ENCODE peak calls at places on chromosomes 12 and 14, in eight cellular contexts. One of them, this sample, is unnamed.

GRCh38 chr12:94615284-94616216 is 34.8 kb downstream of the TMCC3 start:
- DNase-seq in bronchial epithelial cell: peak; percentile 93
- DNase-seq in heart right ventricle: peak; percentile 45
- DNase-seq in uterus: no peak
- DNase-seq in fibroblast of lung: peak; percentile 69
- DNase-seq in IMR-90: peak; percentile 45
- DNase-seq in neural progenitor cell: no peak
- DNase-seq in heart left ventricle: peak; percentile 36
- DNase-seq in this sample: no peak

GRCh38 chr12:11726659-11727058 is 77.2 kb downstream of the ETV6 start:
- DNase-seq in heart right ventricle: no peak
- DNase-seq in bronchial epithelial cell: no peak
- DNase-seq in uterus: no peak
- DNase-seq in IMR-90: no peak
- DNase-seq in heart left ventricle: no peak
- DNase-seq in fibroblast of lung: no peak
- DNase-seq in neural progenitor cell: no peak
- DNase-seq in this sample: no peak

GRCh38 chr12:8630131-8630530 is 17.5 kb upstream of the AICDA start:
- DNase-seq in heart right ventricle: no peak
- DNase-seq in heart left ventricle: no peak
- DNase-seq in IMR-90: no peak
- DNase-seq in bronchial epithelial cell: no peak
- DNase-seq in fibroblast of lung: no peak
- DNase-seq in uterus: no peak
- DNase-seq in neural progenitor cell: no peak
- DNase-seq in this sample: no peak

GRCh38 chr14:99889268-99889667 is 96.1 kb downstream of the EML1 start:
- DNase-seq in bronchial epithelial cell: no peak
- DNase-seq in IMR-90: no peak
- DNase-seq in fibroblast of lung: no peak
- DNase-seq in heart left ventricle: no peak
- DNase-seq in heart right ventricle: no peak
- DNase-seq in neural progenitor cell: peak; percentile 87
- DNase-seq in uterus: no peak
- DNase-seq in this sample: no peak

GRCh38 chr12:43937947-43938346 is 102.1 kb downstream of the TMEM117 start:
- DNase-seq in heart left ventricle: no peak
- DNase-seq in IMR-90: peak; percentile 25
- DNase-seq in uterus: no peak
- DNase-seq in bronchial epithelial cell: peak; percentile 7
- DNase-seq in heart right ventricle: no peak
- DNase-seq in fibroblast of lung: peak; percentile 17
- DNase-seq in neural progenitor cell: no peak
- DNase-seq in this sample: no peak

GRCh38 chr12:52946797-52947547 is 1.9 kb upstream of the KRT18 start:
- DNase-seq in neural progenitor cell: no peak
- DNase-seq in fibroblast of lung: no peak
- DNase-seq in IMR-90: no peak
- DNase-seq in heart right ventricle: no peak
- DNase-seq in heart left ventricle: no peak
- DNase-seq in uterus: no peak
- DNase-seq in bronchial epithelial cell: peak; percentile 19
- DNase-seq in this sample: no peak

GRCh38 chr12:125860672-125861288 is 795.5 kb downstream of the AACS start:
- DNase-seq in heart right ventricle: no peak
- DNase-seq in IMR-90: no peak
- DNase-seq in uterus: no peak
- DNase-seq in bronchial epithelial cell: no peak
- DNase-seq in fibroblast of lung: no peak
- DNase-seq in neural progenitor cell: no peak
- DNase-seq in heart left ventricle: no peak
- DNase-seq in this sample: no peak

GRCh38 chr12:43028826-43029225 is 439.3 kb upstream of the PRICKLE1 start:
- DNase-seq in neural progenitor cell: no peak
- DNase-seq in heart right ventricle: no peak
- DNase-seq in fibroblast of lung: no peak
- DNase-seq in uterus: no peak
- DNase-seq in bronchial epithelial cell: no peak
- DNase-seq in IMR-90: peak; percentile 52
- DNase-seq in heart left ventricle: no peak
- DNase-seq in this sample: no peak

GRCh38 chr12:19388131-19388549 is 51.2 kb upstream of the AEBP2 start:
- DNase-seq in bronchial epithelial cell: no peak
- DNase-seq in fibroblast of lung: peak; percentile 36
- DNase-seq in heart left ventricle: no peak
- DNase-seq in neural progenitor cell: no peak
- DNase-seq in IMR-90: peak; percentile 39
- DNase-seq in uterus: peak; percentile 47
- DNase-seq in heart right ventricle: no peak
- DNase-seq in this sample: no peak

GRCh38 chr12:45587877-45588530 is 141.5 kb upstream of the ARID2 start:
- DNase-seq in fibroblast of lung: no peak
- DNase-seq in bronchial epithelial cell: peak; percentile 8
- DNase-seq in IMR-90: no peak
- DNase-seq in uterus: no peak
- DNase-seq in heart right ventricle: no peak
- DNase-seq in heart left ventricle: no peak
- DNase-seq in neural progenitor cell: no peak
- DNase-seq in this sample: no peak

GRCh38 chr12:111406474-111407370 is 999 bp downstream of the SH2B3 start:
- DNase-seq in bronchial epithelial cell: no peak
- DNase-seq in neural progenitor cell: peak; percentile 37
- DNase-seq in heart right ventricle: peak; percentile 53
- DNase-seq in IMR-90: no peak
- DNase-seq in heart left ventricle: peak; percentile 66
- DNase-seq in uterus: no peak
- DNase-seq in fibroblast of lung: no peak
- DNase-seq in this sample: peak; percentile 62

GRCh38 chr12:56522486-56523193 is 1.0 kb downstream of the RBMS2 start:
- DNase-seq in uterus: no peak
- DNase-seq in IMR-90: peak; percentile 13
- DNase-seq in heart left ventricle: no peak
- DNase-seq in fibroblast of lung: no peak
- DNase-seq in neural progenitor cell: peak; percentile 30
- DNase-seq in heart right ventricle: no peak
- DNase-seq in bronchial epithelial cell: peak; percentile 39
- DNase-seq in this sample: no peak

GRCh38 chr12:92828565-92828964 is 100.5 kb downstream of the EEA1 start:
- DNase-seq in heart left ventricle: no peak
- DNase-seq in uterus: no peak
- DNase-seq in bronchial epithelial cell: no peak
- DNase-seq in fibroblast of lung: no peak
- DNase-seq in IMR-90: no peak
- DNase-seq in heart right ventricle: no peak
- DNase-seq in neural progenitor cell: no peak
- DNase-seq in this sample: no peak

GRCh38 chr12:130423991-130424857 is 86.5 kb downstream of the PIWIL1 start:
- DNase-seq in heart right ventricle: no peak
- DNase-seq in fibroblast of lung: no peak
- DNase-seq in neural progenitor cell: no peak
- DNase-seq in IMR-90: no peak
- DNase-seq in uterus: no peak
- DNase-seq in heart left ventricle: no peak
- DNase-seq in bronchial epithelial cell: no peak
- DNase-seq in this sample: no peak

GRCh38 chr12:57889541-57889989 is 43.0 kb upstream of the CTDSP2 start:
- DNase-seq in heart right ventricle: peak; percentile 76
- DNase-seq in fibroblast of lung: peak; percentile 99
- DNase-seq in neural progenitor cell: peak; percentile 34
- DNase-seq in uterus: peak; percentile 88
- DNase-seq in IMR-90: peak; percentile 93
- DNase-seq in bronchial epithelial cell: peak; percentile 81
- DNase-seq in heart left ventricle: peak; percentile 89
- DNase-seq in this sample: no peak

GRCh38 chr12:77032406-77032805 is 33.0 kb downstream of the E2F7 start:
- DNase-seq in neural progenitor cell: no peak
- DNase-seq in IMR-90: peak; percentile 54
- DNase-seq in uterus: no peak
- DNase-seq in heart right ventricle: no peak
- DNase-seq in bronchial epithelial cell: peak; percentile 95
- DNase-seq in heart left ventricle: no peak
- DNase-seq in fibroblast of lung: no peak
- DNase-seq in this sample: no peak

GRCh38 chr12:114885501-114885900 is 201.5 kb upstream of the TBX3 start:
- DNase-seq in uterus: no peak
- DNase-seq in bronchial epithelial cell: no peak
- DNase-seq in heart left ventricle: no peak
- DNase-seq in heart right ventricle: no peak
- DNase-seq in fibroblast of lung: no peak
- DNase-seq in IMR-90: no peak
- DNase-seq in neural progenitor cell: no peak
- DNase-seq in this sample: no peak

GRCh38 chr12:14884458-14884878 is 1.2 kb downstream of the MGP start:
- DNase-seq in heart right ventricle: peak; percentile 73
- DNase-seq in bronchial epithelial cell: peak; percentile 65
- DNase-seq in uterus: peak; percentile 89
- DNase-seq in fibroblast of lung: peak; percentile 83
- DNase-seq in IMR-90: peak; percentile 72
- DNase-seq in heart left ventricle: peak; percentile 85
- DNase-seq in neural progenitor cell: no peak
- DNase-seq in this sample: peak; percentile 46

GRCh38 chr14:100067971-100068959 is 3.0 kb downstream of the EVL start:
- DNase-seq in bronchial epithelial cell: peak; percentile 92
- DNase-seq in heart left ventricle: no peak
- DNase-seq in neural progenitor cell: no peak
- DNase-seq in heart right ventricle: peak; percentile 20
- DNase-seq in uterus: peak; percentile 28
- DNase-seq in IMR-90: peak; percentile 50
- DNase-seq in fibroblast of lung: no peak
- DNase-seq in this sample: peak; percentile 77

GRCh38 chr12:131794573-131794972 is 33.6 kb upstream of the MMP17 start:
- DNase-seq in fibroblast of lung: no peak
- DNase-seq in neural progenitor cell: no peak
- DNase-seq in bronchial epithelial cell: no peak
- DNase-seq in heart right ventricle: no peak
- DNase-seq in uterus: no peak
- DNase-seq in IMR-90: no peak
- DNase-seq in heart left ventricle: no peak
- DNase-seq in this sample: no peak
- H3K36me3 ChIP-seq in fibroblast of lung: peaks cover 11% of the 10 kb centered on the region
- H3K36me3 ChIP-seq in neural progenitor cell: no peaks in the 10 kb centered on the region
- H3K36me3 ChIP-seq in bronchial epithelial cell: peaks cover 18% of the 10 kb centered on the region
- H3K36me3 ChIP-seq in heart right ventricle: peaks cover 18% of the 10 kb centered on the region
- H3K36me3 ChIP-seq in uterus: no peaks in the 10 kb centered on the region
- H3K36me3 ChIP-seq in IMR-90: peaks cover 38% of the 10 kb centered on the region
- H3K36me3 ChIP-seq in heart left ventricle: peaks cover 19% of the 10 kb centered on the region
- H3K36me3 ChIP-seq in this sample: peaks cover 22% of the 10 kb centered on the region

GRCh38 chr14:92949496-92950192 is 26.7 kb downstream of the CHGA start:
- DNase-seq in bronchial epithelial cell: no peak
- DNase-seq in heart right ventricle: no peak
- DNase-seq in IMR-90: no peak
- DNase-seq in uterus: no peak
- DNase-seq in fibroblast of lung: no peak
- DNase-seq in heart left ventricle: no peak
- DNase-seq in neural progenitor cell: no peak
- DNase-seq in this sample: no peak
- TF ChIP-seq CTCF in bronchial epithelial cell: no peak
- TF ChIP-seq CTCF in heart right ventricle: no peak
- TF ChIP-seq CTCF in IMR-90: no peak
- TF ChIP-seq CTCF in uterus: no peak
- TF ChIP-seq CTCF in fibroblast of lung: no peak
- TF ChIP-seq CTCF in heart left ventricle: no peak
- TF ChIP-seq CTCF in neural progenitor cell: no peak
- TF ChIP-seq CTCF in this sample: no peak

GRCh38 chr12:132024758-132025157 is 75.0 kb downstream of the EP400 start:
- DNase-seq in neural progenitor cell: no peak
- DNase-seq in fibroblast of lung: no peak
- DNase-seq in bronchial epithelial cell: no peak
- DNase-seq in heart left ventricle: no peak
- DNase-seq in IMR-90: no peak
- DNase-seq in uterus: no peak
- DNase-seq in heart right ventricle: no peak
- DNase-seq in this sample: no peak

GRCh38 chr12:132021965-132022364 is 72.2 kb downstream of the EP400 start:
- DNase-seq in bronchial epithelial cell: no peak
- DNase-seq in fibroblast of lung: no peak
- DNase-seq in neural progenitor cell: no peak
- DNase-seq in heart right ventricle: no peak
- DNase-seq in heart left ventricle: no peak
- DNase-seq in IMR-90: no peak
- DNase-seq in uterus: no peak
- DNase-seq in this sample: no peak

GRCh38 chr12:132025526-132025925 is 75.8 kb downstream of the EP400 start:
- DNase-seq in heart right ventricle: no peak
- DNase-seq in bronchial epithelial cell: no peak
- DNase-seq in IMR-90: no peak
- DNase-seq in neural progenitor cell: no peak
- DNase-seq in uterus: no peak
- DNase-seq in heart left ventricle: no peak
- DNase-seq in fibroblast of lung: no peak
- DNase-seq in this sample: no peak

GRCh38 chr12:132021031-132021871 is 71.5 kb downstream of the EP400 start:
- DNase-seq in neural progenitor cell: no peak
- DNase-seq in uterus: no peak
- DNase-seq in bronchial epithelial cell: no peak
- DNase-seq in heart left ventricle: no peak
- DNase-seq in IMR-90: no peak
- DNase-seq in heart right ventricle: no peak
- DNase-seq in fibroblast of lung: no peak
- DNase-seq in this sample: no peak

GRCh38 chr12:132023658-132024057 is 73.9 kb downstream of the EP400 start:
- DNase-seq in uterus: no peak
- DNase-seq in heart left ventricle: peak; percentile 38
- DNase-seq in fibroblast of lung: no peak
- DNase-seq in neural progenitor cell: no peak
- DNase-seq in IMR-90: no peak
- DNase-seq in bronchial epithelial cell: no peak
- DNase-seq in heart right ventricle: peak; percentile 53
- DNase-seq in this sample: no peak
- H3K36me3 ChIP-seq in uterus: no peaks in the 10 kb centered on the region
- H3K36me3 ChIP-seq in heart left ventricle: peaks cover 64% of the 10 kb centered on the region
- H3K36me3 ChIP-seq in fibroblast of lung: peaks cover 26% of the 10 kb centered on the region
- H3K36me3 ChIP-seq in neural progenitor cell: peaks cover 6% of the 10 kb centered on the region
- H3K36me3 ChIP-seq in IMR-90: peaks cover 69% of the 10 kb centered on the region
- H3K36me3 ChIP-seq in bronchial epithelial cell: peaks cover 42% of the 10 kb centered on the region
- H3K36me3 ChIP-seq in heart right ventricle: no peaks in the 10 kb centered on the region
- H3K36me3 ChIP-seq in this sample: peaks cover 48% of the 10 kb centered on the region

GRCh38 chr14:101230851-101231550 is 327.5 kb upstream of the RTL1 start:
- DNase-seq in heart left ventricle: no peak
- DNase-seq in heart right ventricle: no peak
- DNase-seq in fibroblast of lung: no peak
- DNase-seq in IMR-90: no peak
- DNase-seq in neural progenitor cell: no peak
- DNase-seq in bronchial epithelial cell: no peak
- DNase-seq in uterus: no peak
- DNase-seq in this sample: no peak

GRCh38 chr14:101233391-101233790 is 327.9 kb upstream of the DIO3 start:
- DNase-seq in IMR-90: no peak
- DNase-seq in uterus: no peak
- DNase-seq in heart left ventricle: no peak
- DNase-seq in fibroblast of lung: no peak
- DNase-seq in heart right ventricle: no peak
- DNase-seq in neural progenitor cell: no peak
- DNase-seq in bronchial epithelial cell: no peak
- DNase-seq in this sample: no peak

GRCh38 chr14:101233016-101233355 is 328.3 kb upstream of the DIO3 start:
- DNase-seq in heart left ventricle: no peak
- DNase-seq in neural progenitor cell: no peak
- DNase-seq in bronchial epithelial cell: no peak
- DNase-seq in IMR-90: no peak
- DNase-seq in uterus: no peak
- DNase-seq in heart right ventricle: no peak
- DNase-seq in fibroblast of lung: no peak
- DNase-seq in this sample: no peak

GRCh38 chr14:101231828-101232227 is 328.3 kb upstream of the RTL1 start:
- DNase-seq in heart right ventricle: no peak
- DNase-seq in neural progenitor cell: no peak
- DNase-seq in heart left ventricle: no peak
- DNase-seq in IMR-90: no peak
- DNase-seq in fibroblast of lung: no peak
- DNase-seq in uterus: no peak
- DNase-seq in bronchial epithelial cell: no peak
- DNase-seq in this sample: no peak

GRCh38 chr14:101232340-101233015 is 328.8 kb upstream of the DIO3 start:
- DNase-seq in neural progenitor cell: no peak
- DNase-seq in fibroblast of lung: no peak
- DNase-seq in heart left ventricle: no peak
- DNase-seq in uterus: no peak
- DNase-seq in bronchial epithelial cell: no peak
- DNase-seq in IMR-90: peak; percentile 24
- DNase-seq in heart right ventricle: no peak
- DNase-seq in this sample: no peak
- TF ChIP-seq CTCF in neural progenitor cell: no peak
- TF ChIP-seq CTCF in fibroblast of lung: no peak
- TF ChIP-seq CTCF in heart left ventricle: no peak
- TF ChIP-seq CTCF in uterus: no peak
- TF ChIP-seq CTCF in bronchial epithelial cell: no peak
- TF ChIP-seq CTCF in IMR-90: no peak
- TF ChIP-seq CTCF in heart right ventricle: no peak
- TF ChIP-seq CTCF in this sample: no peak